ENCODE peak calls at places on chromosomes 1 and 21, in seven cellular contexts. O is stimulated activated CD8-positive, alpha-beta memory T cell treated with anti-CD3 and anti-CD28 coated beads, Interleukin-15, amount 100 ng/mL, for 1 hour; R is cardiac fibroblast; Y is activated CD4-positive, alpha-beta T cell treated with anti-CD3 and anti-CD28 coated beads, Interleukin-2, amount 50 U/mL, for 1 hour; N is NCI-H1417; X is NCI-H1092 treated with DMSO at 0.1 percent for 48 hours; B is heart right ventricle. H is an unnamed sample.

GRCh38 chr1:93692983-93693591 is 11.4 kb upstream of the BCAR3 start:
- DNase-seq in N (no peak), X (no peak), Y (no peak), B (no peak), O (no peak), R (peak), H (no peak)

GRCh38 chr1:66217021-66217420 is 316.9 kb upstream of the SGIP1 start:
- DNase-seq in B (no peak), O (no peak), R (peak), N (no peak), X (no peak), Y (no peak), H (no peak)

GRCh38 chr1:226443439-226443838 is 35.5 kb upstream of the PARP1 start:
- DNase-seq in N (no peak), X (no peak), B (no peak), R (peak), O (no peak), Y (no peak), H (no peak)

GRCh38 chr1:32782086-32782485 is 35.1 kb downstream of the YARS1 start:
- DNase-seq in N (no peak), X (no peak), Y (no peak), R (peak), O (no peak), B (no peak), H (no peak)

GRCh38 chr1:43388021-43388575 is 1.5 kb downstream of the MED8 start:
- DNase-seq in X (no peak), O (no peak), R (peak), N (no peak), B (no peak), Y (no peak), H (no peak)

GRCh38 chr21:39451332-39452206 is at the start of gene SH3BGR:
- DNase-seq in R (peak), N (no peak), B (peak), Y (no peak), X (no peak), O (no peak), H (no peak)

GRCh38 chr1:3564921-3565831 is 46.1 kb downstream of the MEGF6 start:
- DNase-seq in Y (peak), O (no peak), B (no peak), N (peak), X (peak), R (peak), H (no peak)

GRCh38 chr1:209046935-209047334 is 536.6 kb upstream of the CAMK1G start:
- DNase-seq in O (no peak), N (no peak), Y (no peak), B (no peak), X (no peak), R (no peak), H (no peak)

GRCh38 chr1:108691886-108692723 is at the start of gene PRPF38B:
- DNase-seq in B (peak), N (peak), R (peak), X (peak), Y (peak), O (peak), H (peak)

GRCh38 chr1:22112505-22112904 is 30.4 kb downstream of the WNT4 start:
- DNase-seq in O (no peak), R (no peak), Y (no peak), X (no peak), N (no peak), B (no peak), H (no peak)

GRCh38 chr21:36966066-36966845 is at the start of gene HLCS:
- DNase-seq in X (peak), Y (peak), O (peak), B (peak), R (peak), N (peak), H (peak)

GRCh38 chr1:181424786-181425403 is 58.4 kb upstream of the CACNA1E start:
- DNase-seq in X (peak), R (peak), Y (peak), O (peak), B (peak), N (peak), H (peak)

GRCh38 chr1:25743164-25744139 is 56.5 kb upstream of the SELENON start:
- DNase-seq in B (peak), X (peak), Y (no peak), N (peak), R (peak), O (no peak), H (no peak)

GRCh38 chr1:2350911-2351655 is 40.3 kb downstream of the MORN1 start:
- DNase-seq in Y (no peak), R (no peak), N (no peak), O (no peak), X (no peak), B (peak), H (no peak)

GRCh38 chr1:1127551-1128451 is 11.9 kb upstream of the C1orf159 start:
- DNase-seq in N (no peak), Y (no peak), O (no peak), X (no peak), B (no peak), R (no peak), H (no peak)

GRCh38 chr1:105208581-105208980 is 1458.9 kb downstream of the AMY1C start:
- DNase-seq in R (no peak), Y (no peak), B (no peak), N (no peak), X (no peak), O (no peak), H (no peak)

GRCh38 chr1:170513138-170513537 is 18.8 kb upstream of the GORAB start:
- DNase-seq in N (no peak), R (no peak), O (no peak), B (no peak), X (no peak), Y (no peak), H (no peak)

GRCh38 chr1:32066489-32066873 is 6.3 kb upstream of the TMEM39B start:
- DNase-seq in X (peak), Y (no peak), O (no peak), B (no peak), R (peak), N (no peak), H (peak)

GRCh38 chr1:159015440-159015909 is 5.8 kb downstream of the IFI16 start:
- DNase-seq in X (no peak), R (peak), N (no peak), Y (peak), B (no peak), O (peak), H (peak)

GRCh38 chr1:3038113-3038551 is 16.9 kb downstream of the ACTRT2 start:
- DNase-seq in O (no peak), B (no peak), Y (no peak), N (no peak), R (no peak), X (no peak), H (no peak)

GRCh38 chr1:217135569-217135915 is 412.3 kb upstream of the ESRRG start:
- DNase-seq in B (peak), R (peak), Y (no peak), X (peak), O (no peak), N (peak), H (no peak)

GRCh38 chr1:24415910-24416665 is 486 bp downstream of the NIPAL3 start:
- DNase-seq in Y (peak), O (no peak), B (peak), R (no peak), X (peak), N (peak), H (no peak)

GRCh38 chr1:170680428-170680827 is 16.5 kb downstream of the PRRX1 start:
- DNase-seq in R (peak), O (no peak), N (no peak), B (no peak), X (no peak), Y (no peak), H (no peak)

GRCh38 chr1:207993477-207994445 is 82.8 kb upstream of the CD34 start:
- DNase-seq in Y (no peak), R (peak), B (no peak), X (no peak), N (no peak), O (no peak), H (no peak)

GRCh38 chr1:87226341-87226760 is 102.3 kb upstream of the LMO4 start:
- DNase-seq in R (peak), B (peak), O (no peak), N (no peak), Y (no peak), X (no peak), H (no peak)

GRCh38 chr1:220879090-220879508 is at the start of gene HLX:
- DNase-seq in Y (no peak), N (peak), B (peak), R (peak), X (peak), O (no peak), H (no peak)

GRCh38 chr1:1202831-1203560 is 3.4 kb downstream of the TNFRSF18 start:
- DNase-seq in N (peak), Y (peak), R (no peak), O (no peak), X (no peak), B (peak), H (no peak)

GRCh38 chr1:24464378-24464770 is 38.3 kb upstream of the RCAN3 start:
- DNase-seq in Y (no peak), X (no peak), R (no peak), O (no peak), N (no peak), B (no peak), H (no peak)